ENCODE peak calls at places on chromosomes 16 and 17, in seven cellular contexts. K is HepG2, O is K562, A is GM12878, Y is GM12891, G is SK-N-SH, J is GM12892. N is an unnamed sample.

GRCh38 chr17:39144414-39144813 is 7.0 kb downstream of the PLXDC1 start:
- DNase-seq in K (no peak), O (no peak), A (no peak), Y (no peak), G (no peak), J (no peak), N (no peak)

GRCh38 chr17:71978435-71978834 is 142.4 kb upstream of the SOX9 start:
- DNase-seq in K (no peak), O (no peak), A (no peak), Y (no peak), G (no peak), J (no peak), N (no peak)

GRCh38 chr16:2429771-2430663 is 770 bp downstream of the CCNF start:
- DNase-seq in K (peak; percentile 54), O (peak; percentile 38), A (no peak), Y (no peak), G (peak; percentile 51), J (no peak), N (no peak)

GRCh38 chr16:48347191-48347860 is 37.9 kb downstream of the SIAH1 start:
- DNase-seq in K (no peak), O (no peak), A (no peak), Y (no peak), G (no peak), J (no peak), N (no peak)

GRCh38 chr17:81415681-81416080 is 20.4 kb downstream of the BAHCC1 start:
- DNase-seq in K (no peak), O (no peak), A (no peak), Y (no peak), G (no peak), J (no peak), N (no peak)

GRCh38 chr16:68264128-68265077 is at the start of gene SLC7A6:
- DNase-seq in K (peak; percentile 60), O (peak; percentile 93), A (no peak), Y (peak; percentile 88), G (peak; percentile 93), J (peak; percentile 88), N (peak; percentile 86)

GRCh38 chr17:82374626-82375331 is 3.2 kb downstream of the UTS2R start:
- DNase-seq in K (no peak), O (no peak), A (no peak), Y (no peak), G (peak; percentile 83), J (no peak), N (no peak)

GRCh38 chr16:11067266-11067665 is 122.9 kb downstream of the CLEC16A start:
- DNase-seq in K (no peak), O (no peak), A (no peak), Y (no peak), G (no peak), J (no peak), N (no peak)

GRCh38 chr17:7703584-7704574 is 1.1 kb upstream of the EFNB3 start:
- DNase-seq in K (peak; percentile 18), O (peak; percentile 36), A (no peak), Y (no peak), G (peak; percentile 86), J (no peak), N (peak; percentile 61)

GRCh38 chr17:65405563-65405962 is 155.9 kb downstream of the AXIN2 start:
- DNase-seq in K (no peak), O (no peak), A (no peak), Y (no peak), G (no peak), J (no peak), N (no peak)

DNA sequence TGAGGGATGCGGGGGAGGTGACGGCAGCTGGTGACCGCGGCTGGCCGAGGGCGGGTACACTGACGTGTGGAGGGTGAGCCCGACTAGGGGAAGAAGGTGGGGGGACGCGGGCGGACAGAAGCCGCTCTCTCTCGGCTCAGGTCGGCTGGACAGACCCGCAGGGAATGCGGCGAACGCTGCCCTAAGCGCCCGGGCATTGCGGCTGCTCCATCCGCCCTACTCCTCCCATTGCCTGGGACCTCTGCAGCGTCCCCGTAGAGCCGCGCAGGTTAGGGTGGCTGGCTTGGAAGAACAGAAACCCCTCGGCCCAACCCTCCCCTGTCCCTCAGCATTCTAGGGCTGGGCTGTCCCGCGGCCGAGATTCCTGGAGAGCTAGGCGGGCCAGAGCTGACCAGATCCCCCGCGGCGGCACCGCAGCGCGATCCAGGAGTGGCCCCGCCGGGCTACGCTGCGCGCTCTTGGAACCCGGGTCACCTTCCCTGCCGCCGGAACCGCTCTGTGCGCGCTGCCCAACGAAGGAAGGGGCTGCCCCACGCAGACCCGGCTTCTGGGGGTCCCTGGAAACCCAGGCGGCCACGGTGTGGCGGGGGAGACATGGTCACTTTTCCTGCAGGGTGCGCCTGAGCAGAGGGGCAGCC is 3.0 kb downstream of the DLX4 start:
- DNase-seq in K (no peak), O (peak; percentile 55), A (no peak), Y (no peak), G (peak; percentile 79), J (no peak), N (no peak)
- TF ChIP-seq TAF1 in K (no peak), O (no peak), A (no peak), Y (no peak), G (no peak), J (no peak), N (no peak)

DNA sequence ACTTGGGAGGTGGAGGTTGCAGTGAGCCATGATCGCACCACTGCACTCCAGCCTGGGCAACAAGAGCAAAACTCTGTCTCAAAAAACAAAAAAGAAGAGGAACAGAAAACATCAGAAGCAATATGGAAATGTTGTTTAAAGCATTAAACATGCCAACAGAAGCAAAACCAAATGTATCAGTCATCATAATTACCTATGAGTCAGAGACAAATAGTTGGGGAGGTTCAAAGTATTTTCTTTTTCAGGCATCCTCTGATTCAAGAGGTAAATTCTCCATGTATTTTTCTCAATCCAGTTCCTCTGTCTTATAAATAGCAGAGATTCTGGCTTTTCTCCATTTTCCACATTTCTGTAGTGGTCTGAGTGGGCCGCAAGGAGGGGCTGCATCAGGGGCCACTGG is 2.1 kb upstream of the TM4SF5 start:
- DNase-seq in K (peak; percentile 43), O (no peak), A (no peak), Y (no peak), G (no peak), J (no peak), N (no peak)
- TF ChIP-seq TAF1 in K (no peak), O (no peak), A (no peak), Y (no peak), G (no peak), J (no peak), N (no peak)

DNA sequence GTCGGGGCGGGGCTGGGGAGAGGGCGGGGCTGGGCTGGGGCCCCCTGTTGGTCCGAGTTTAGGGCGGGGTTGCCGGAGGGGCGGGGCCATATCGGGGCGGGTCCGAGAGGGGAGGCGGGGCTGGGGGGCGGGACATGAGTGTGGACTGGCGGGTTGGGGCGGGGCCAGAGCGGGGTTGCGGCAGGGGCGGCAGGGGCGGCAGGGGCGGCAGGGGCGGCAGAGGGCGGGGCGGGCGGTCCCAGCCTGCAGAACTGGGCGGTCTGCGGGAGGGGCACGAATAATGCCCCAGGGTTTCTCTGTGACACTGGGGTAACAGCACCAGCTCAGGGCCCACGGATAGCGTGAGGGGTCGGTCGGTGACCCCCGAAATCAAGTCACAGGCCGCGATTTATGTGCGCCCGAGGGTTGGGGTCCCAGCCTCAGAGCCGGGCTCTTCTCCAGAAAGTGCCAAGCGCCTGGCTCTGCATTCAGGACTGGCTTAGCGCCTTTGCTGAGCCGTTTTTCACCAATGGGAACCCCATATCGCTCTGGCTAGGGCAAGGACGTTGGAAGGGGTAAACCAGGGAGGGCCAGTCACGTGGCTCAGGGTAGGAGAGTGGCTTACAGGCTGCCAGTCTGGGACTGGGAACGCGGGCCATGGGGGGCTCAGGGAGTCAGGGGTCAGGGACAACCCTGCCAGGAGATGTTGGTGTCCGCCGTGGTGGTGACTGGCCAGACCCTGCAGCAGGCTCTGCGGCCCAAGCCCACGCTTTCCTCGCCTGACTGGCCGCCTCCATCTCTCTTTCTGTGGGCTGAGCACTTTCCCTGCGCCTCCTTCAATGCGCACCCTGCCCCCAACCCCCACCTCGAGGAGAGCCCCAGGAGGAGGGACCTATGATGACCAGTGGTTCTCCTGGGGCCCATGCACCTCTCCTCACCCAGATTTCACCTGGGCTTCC is 1.2 kb upstream of the METTL26 start:
- DNase-seq in K (peak; percentile 37), O (peak; percentile 100), A (no peak), Y (peak; percentile 99), G (peak; percentile 100), J (peak; percentile 99), N (no peak)
- TF ChIP-seq TAF1 in K (no peak), O (no peak), A (no peak), Y (no peak), G (no peak), J (no peak), N (no peak)

GRCh38 chr16:64250866-64251265 is 871.0 kb downstream of the CDH11 start:
- DNase-seq in K (no peak), O (no peak), A (no peak), Y (no peak), G (no peak), J (no peak), N (no peak)
- TF ChIP-seq TAF1 in K (no peak), O (no peak), A (no peak), Y (no peak), G (no peak), J (no peak), N (no peak)

GRCh38 chr17:70365098-70365583 is 195.8 kb downstream of the KCNJ2 start:
- DNase-seq in K (no peak), O (no peak), A (peak; percentile 71), Y (peak; percentile 10), G (no peak), J (no peak), N (no peak)
- TF ChIP-seq TAF1 in K (no peak), O (no peak), A (no peak), Y (no peak), G (no peak), J (no peak), N (no peak)

DNA sequence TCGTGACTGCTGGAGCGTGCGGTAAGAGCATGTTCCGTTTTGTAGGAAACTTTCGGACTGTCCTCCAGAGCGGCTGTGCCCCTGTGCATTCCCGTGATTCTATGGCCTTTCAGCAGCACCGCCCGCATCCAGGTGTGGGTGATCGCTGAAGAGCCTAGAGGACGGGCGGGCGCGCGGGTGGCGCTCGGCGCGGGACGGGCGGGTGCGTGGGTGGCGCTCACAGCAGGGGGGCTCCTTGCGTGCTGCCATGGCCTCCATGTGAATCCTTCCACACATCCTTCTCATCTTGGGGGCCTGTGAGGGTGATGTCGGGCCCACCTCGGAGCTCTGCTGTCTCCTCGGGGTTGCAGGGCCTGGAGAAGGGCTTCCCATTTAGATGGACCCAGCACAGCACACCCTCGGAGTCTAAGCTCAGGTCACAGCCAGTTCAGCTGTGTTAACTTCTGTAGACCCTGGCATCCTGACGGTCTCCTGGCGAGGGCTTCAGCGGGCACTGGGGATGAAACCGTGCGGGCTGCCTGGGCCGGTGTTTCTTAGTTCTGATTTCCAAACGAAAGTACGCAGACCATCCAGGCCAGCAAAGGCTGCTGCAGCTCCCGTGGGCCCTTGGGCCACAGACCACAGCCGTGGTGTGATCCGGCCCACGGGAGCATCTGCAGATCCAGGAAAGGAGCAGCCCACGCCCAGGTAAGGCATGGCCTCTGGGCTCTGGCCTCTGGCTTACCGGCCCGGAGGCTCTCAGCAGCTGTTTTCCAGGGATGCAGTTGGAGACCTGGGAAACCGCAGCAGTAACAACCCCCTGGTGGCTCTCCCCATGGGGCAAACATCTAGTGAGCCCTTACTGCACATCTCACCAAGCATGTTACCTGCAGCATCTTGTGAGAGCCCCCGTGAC is 339.4 kb downstream of the FOXL1 start:
- DNase-seq in K (no peak), O (no peak), A (no peak), Y (no peak), G (no peak), J (no peak), N (no peak)
- TF ChIP-seq TAF1 in K (no peak), O (no peak), A (no peak), Y (no peak), G (no peak), J (no peak), N (no peak)